ENCODE peak calls at places on chromosomes 12 and 14, in six cellular contexts. U, D, T, P, O and I are unnamed samples.
A peak's percentile ranks its signal among the peaks of the same experiment; 100 is the strongest.

GRCh38 chr12:76272292-76272691 is 75.9 kb downstream of the BBS10 start:
- DNase-seq in U (no peak), P (no peak), D (no peak), T (no peak), O (no peak), I (no peak)

GRCh38 chr12:80559766-80560165 is 115.7 kb downstream of the PTPRQ start:
- DNase-seq in T (no peak), P (no peak), U (no peak), D (no peak), O (no peak), I (no peak)

GRCh38 chr14:72617391-72618011 is 276.4 kb downstream of the DPF3 start:
- DNase-seq in T (no peak), D (no peak), O (peak; percentile 33), P (no peak), U (no peak), I (peak; percentile 1)

GRCh38 chr12:97556201-97556824 is 93.7 kb downstream of the RMST start:
- DNase-seq in U (no peak), O (peak; percentile 49), T (no peak), P (peak; percentile 28), D (no peak), I (no peak)

GRCh38 chr14:99768381-99768780 is 24.8 kb upstream of the EML1 start:
- DNase-seq in O (no peak), D (no peak), T (no peak), P (no peak), U (no peak), I (no peak)

GRCh38 chr12:49987620-49988303 is 15.0 kb downstream of the AQP6 start:
- DNase-seq in U (no peak), D (no peak), P (peak; percentile 60), O (no peak), T (no peak), I (no peak)

GRCh38 chr12:61397668-61398067 is 862.5 kb upstream of the USP15 start:
- DNase-seq in U (no peak), O (no peak), D (no peak), T (no peak), P (no peak), I (no peak)

GRCh38 chr12:105957058-105957457 is 181.7 kb downstream of the NUAK1 start:
- DNase-seq in O (no peak), T (no peak), P (no peak), U (no peak), D (no peak), I (no peak)

GRCh38 chr12:121452356-121453021 is 52.6 kb downstream of the RNF34 start:
- DNase-seq in P (no peak), D (no peak), T (no peak), U (no peak), O (no peak), I (no peak)

GRCh38 chr12:26010293-26010821 is 51.9 kb downstream of the RASSF8 start:
- DNase-seq in U (no peak), P (no peak), D (no peak), O (peak; percentile 54), T (no peak), I (no peak)

GRCh38 chr12:69442894-69443293 is 27.3 kb upstream of the FRS2 start:
- DNase-seq in U (no peak), O (peak; percentile 91), D (no peak), T (peak; percentile 60), P (no peak), I (no peak)

GRCh38 chr12:80590085-80590484 is 117.3 kb upstream of the MYF6 start:
- DNase-seq in T (no peak), P (no peak), U (no peak), O (no peak), D (no peak), I (no peak)

GRCh38 chr14:53670701-53671100 is 285.9 kb downstream of the BMP4 start:
- DNase-seq in T (peak; percentile 88), U (no peak), D (no peak), O (peak; percentile 54), P (no peak), I (no peak)

GRCh38 chr14:94058674-94059138 is 22.3 kb downstream of the DDX24 start:
- DNase-seq in P (no peak), D (no peak), U (no peak), T (no peak), O (no peak), I (no peak)

GRCh38 chr12:82019533-82019932 is 260.4 kb upstream of the PPFIA2 start:
- DNase-seq in D (no peak), U (no peak), O (peak; percentile 13), P (no peak), T (no peak), I (no peak)

GRCh38 chr14:101817511-101818001 is 56.0 kb downstream of the PPP2R5C start:
- DNase-seq in O (no peak), T (no peak), D (no peak), P (no peak), U (no peak), I (no peak)

GRCh38 chr12:119505001-119505400 is 88.6 kb upstream of the TMEM233 start:
- DNase-seq in P (no peak), D (no peak), O (no peak), T (no peak), U (no peak), I (no peak)

GRCh38 chr12:130603566-130603965 is 112.5 kb downstream of the RIMBP2 start:
- DNase-seq in D (no peak), U (no peak), P (no peak), O (no peak), T (no peak), I (no peak)

GRCh38 chr12:5456906-5457305 is 25.0 kb downstream of the NTF3 start:
- DNase-seq in O (peak; percentile 70), P (no peak), U (no peak), D (no peak), T (peak; percentile 59), I (no peak)

GRCh38 chr12:70178038-70178437 is 65.2 kb upstream of the CNOT2 start:
- DNase-seq in P (no peak), U (no peak), O (peak; percentile 60), D (no peak), T (no peak), I (no peak)

GRCh38 chr12:77032406-77032805 is 33.0 kb downstream of the E2F7 start:
- DNase-seq in U (no peak), D (no peak), T (no peak), O (no peak), P (no peak), I (no peak)

GRCh38 chr12:62799126-62799736 is 135.7 kb downstream of the PPM1H start:
- DNase-seq in O (peak; percentile 87), P (peak; percentile 70), D (peak; percentile 22), T (peak; percentile 76), U (peak; percentile 41), I (no peak)

GRCh38 chr14:51821822-51822221 is 38.6 kb upstream of the GNG2 start:
- DNase-seq in D (no peak), T (no peak), P (no peak), O (no peak), U (no peak), I (no peak)

GRCh38 chr14:35534130-35534883 is at the start of gene INSM2:
- DNase-seq in D (no peak), O (peak; percentile 10), U (no peak), T (no peak), P (peak; percentile 55), I (no peak)

GRCh38 chr14:99266181-99267178 is 5.5 kb downstream of the BCL11B start:
- DNase-seq in D (peak; percentile 21), U (peak; percentile 70), T (peak; percentile 66), P (peak; percentile 90), O (peak; percentile 71), I (peak; percentile 81)

GRCh38 chr12:56928262-56928661 is 5.9 kb downstream of the SDR9C7 start:
- DNase-seq in D (no peak), U (no peak), T (no peak), O (no peak), P (no peak), I (no peak)

GRCh38 chr14:95432152-95433093 is 84.0 kb downstream of the SYNE3 start:
- DNase-seq in O (peak; percentile 50), T (peak; percentile 27), U (peak; percentile 40), P (peak; percentile 88), D (no peak), I (no peak)

GRCh38 chr14:95434161-95434560 is 82.3 kb downstream of the SYNE3 start:
- DNase-seq in P (no peak), T (no peak), D (no peak), U (no peak), O (no peak), I (no peak)

GRCh38 chr14:95436348-95436747 is 80.1 kb downstream of the SYNE3 start:
- DNase-seq in P (no peak), U (no peak), T (no peak), D (no peak), O (no peak), I (no peak)

GRCh38 chr14:95431199-95432145 is 85.0 kb downstream of the SYNE3 start:
- DNase-seq in U (no peak), T (peak; percentile 27), O (peak; percentile 48), D (no peak), P (no peak), I (no peak)

GRCh38 chr14:95433094-95433478 is 83.4 kb downstream of the SYNE3 start:
- DNase-seq in T (no peak), O (no peak), U (no peak), D (no peak), P (no peak), I (no peak)
- TF ChIP-seq CTCF in T (peak; percentile 27), O (peak; percentile 18), U (no peak), D (no peak), P (no peak), I (no peak)

DNA sequence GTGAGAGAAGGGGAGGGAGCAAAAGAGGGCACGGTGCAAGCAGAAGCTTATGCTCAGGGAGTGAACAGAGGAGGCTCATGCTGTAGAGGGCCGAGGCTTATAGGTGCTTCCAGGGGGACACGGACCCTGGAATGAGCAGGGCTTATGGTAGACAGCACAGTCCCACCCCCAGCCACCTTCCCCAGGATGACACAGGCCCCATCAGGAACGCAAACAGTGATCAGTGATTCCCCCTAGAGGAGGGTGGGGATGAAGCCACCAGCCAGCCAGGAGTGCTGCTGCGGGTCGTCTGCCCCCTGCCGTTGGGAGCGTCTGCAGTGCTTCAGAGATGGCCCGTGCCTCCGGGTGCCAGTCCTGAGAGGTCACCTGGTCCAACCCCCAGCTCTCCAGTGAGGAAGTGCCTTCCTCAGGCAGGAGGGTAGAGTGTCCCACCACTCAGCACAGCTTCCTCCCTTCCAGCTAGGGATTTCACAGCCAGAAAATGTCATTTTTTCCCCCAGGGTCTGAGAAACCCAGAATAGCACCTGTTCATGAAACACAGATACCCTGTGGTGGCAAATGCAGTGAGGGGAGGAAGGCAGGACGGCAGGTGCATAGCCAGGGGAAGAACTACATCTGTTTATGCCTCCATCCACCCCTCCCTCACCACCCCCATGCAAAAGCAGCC is 60.7 kb downstream of the SLC6A12 start:
- DNase-seq in O (peak; percentile 41), U (peak; percentile 59), P (peak; percentile 87), T (peak; percentile 40), D (no peak), I (peak; percentile 25)
- TF ChIP-seq CTCF in O (peak; percentile 72), U (peak; percentile 42), P (peak; percentile 58), T (peak; percentile 95), D (peak; percentile 20), I (peak; percentile 26)

GRCh38 chr14:103563089-103563620 is 395 bp downstream of the COA8 start:
- DNase-seq in D (no peak), U (no peak), O (no peak), T (no peak), P (no peak), I (no peak)
- TF ChIP-seq CTCF in D (no peak), U (no peak), O (no peak), T (no peak), P (no peak), I (no peak)

DNA sequence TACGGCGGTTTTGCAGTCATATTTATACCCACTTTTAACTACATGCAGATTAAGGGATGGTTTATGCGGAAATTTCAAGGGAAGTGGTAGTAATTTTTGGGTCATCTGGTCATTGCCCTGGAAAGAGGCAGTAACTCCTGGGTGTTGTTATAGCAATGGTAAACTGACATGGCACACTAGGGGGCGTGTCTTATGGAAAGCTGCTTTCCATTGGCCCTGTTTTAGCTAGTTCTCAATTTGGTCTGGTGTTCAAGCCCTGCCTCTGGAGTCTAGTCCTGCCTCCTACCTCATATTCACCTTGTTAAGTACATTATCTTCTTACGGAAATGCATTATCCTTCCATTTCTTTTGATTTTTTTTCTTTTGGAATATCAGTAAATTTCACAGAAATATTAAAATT is 1.7 kb upstream of the IAPP start:
- DNase-seq in O (no peak), U (no peak), T (no peak), D (no peak), P (no peak), I (no peak)
- TF ChIP-seq CTCF in O (no peak), U (no peak), T (no peak), D (no peak), P (no peak), I (no peak)